ENCODE peak calls at places on chromosomes 7 and 10, in eight cellular contexts. One of them, this sample, is unnamed.

GRCh38 chr7:135232720-135233119 is 918 bp upstream of the STRA8 start:
- DNase-seq in endothelial cell of umbilical vein: no peak
- DNase-seq in transverse colon: no peak
- DNase-seq in prostate gland: no peak
- DNase-seq in fibroblast of lung: no peak
- DNase-seq in IMR-90: no peak
- DNase-seq in CD8-positive, alpha-beta T cell: no peak
- DNase-seq in A549: no peak
- DNase-seq in this sample: no peak

GRCh38 chr7:102286237-102287081 is at the start of gene SH2B2:
- DNase-seq in endothelial cell of umbilical vein: peak
- DNase-seq in prostate gland: peak
- DNase-seq in CD8-positive, alpha-beta T cell: peak
- DNase-seq in A549: no peak
- DNase-seq in transverse colon: peak
- DNase-seq in IMR-90: peak
- DNase-seq in fibroblast of lung: peak
- DNase-seq in this sample: peak

GRCh38 chr7:1151653-1152425 is 8.2 kb downstream of the ZFAND2A start:
- DNase-seq in transverse colon: no peak
- DNase-seq in A549: no peak
- DNase-seq in CD8-positive, alpha-beta T cell: no peak
- DNase-seq in fibroblast of lung: no peak
- DNase-seq in prostate gland: no peak
- DNase-seq in endothelial cell of umbilical vein: no peak
- DNase-seq in IMR-90: no peak
- DNase-seq in this sample: no peak

GRCh38 chr10:102643346-102644065 is 773 bp upstream of the TRIM8 start:
- DNase-seq in fibroblast of lung: peak
- DNase-seq in prostate gland: peak
- DNase-seq in transverse colon: peak
- DNase-seq in endothelial cell of umbilical vein: peak
- DNase-seq in CD8-positive, alpha-beta T cell: no peak
- DNase-seq in A549: peak
- DNase-seq in IMR-90: peak
- DNase-seq in this sample: no peak

GRCh38 chr7:105639677-105640493 is 58.6 kb upstream of the EFCAB10 start:
- DNase-seq in transverse colon: no peak
- DNase-seq in fibroblast of lung: no peak
- DNase-seq in A549: no peak
- DNase-seq in prostate gland: no peak
- DNase-seq in IMR-90: no peak
- DNase-seq in CD8-positive, alpha-beta T cell: no peak
- DNase-seq in endothelial cell of umbilical vein: no peak
- DNase-seq in this sample: no peak

GRCh38 chr7:121061826-121062582 is 73.5 kb downstream of the CPED1 start:
- DNase-seq in IMR-90: no peak
- DNase-seq in A549: no peak
- DNase-seq in fibroblast of lung: no peak
- DNase-seq in prostate gland: no peak
- DNase-seq in CD8-positive, alpha-beta T cell: no peak
- DNase-seq in endothelial cell of umbilical vein: peak
- DNase-seq in transverse colon: no peak
- DNase-seq in this sample: no peak

GRCh38 chr7:7562736-7563135 is 3.9 kb upstream of the MIOS start:
- DNase-seq in CD8-positive, alpha-beta T cell: no peak
- DNase-seq in fibroblast of lung: peak
- DNase-seq in prostate gland: peak
- DNase-seq in endothelial cell of umbilical vein: no peak
- DNase-seq in A549: no peak
- DNase-seq in transverse colon: no peak
- DNase-seq in IMR-90: no peak
- DNase-seq in this sample: no peak

GRCh38 chr10:79018591-79019011 is 50.2 kb upstream of the ZMIZ1 start:
- DNase-seq in IMR-90: peak
- DNase-seq in fibroblast of lung: peak
- DNase-seq in CD8-positive, alpha-beta T cell: no peak
- DNase-seq in transverse colon: no peak
- DNase-seq in prostate gland: peak
- DNase-seq in endothelial cell of umbilical vein: no peak
- DNase-seq in A549: no peak
- DNase-seq in this sample: peak

GRCh38 chr7:2978403-2978802 is 65.3 kb downstream of the CARD11 start:
- DNase-seq in A549: no peak
- DNase-seq in fibroblast of lung: no peak
- DNase-seq in endothelial cell of umbilical vein: no peak
- DNase-seq in CD8-positive, alpha-beta T cell: peak
- DNase-seq in IMR-90: no peak
- DNase-seq in prostate gland: peak
- DNase-seq in transverse colon: peak
- DNase-seq in this sample: no peak

GRCh38 chr10:966466-967235 is 21.6 kb upstream of the GTPBP4 start:
- DNase-seq in prostate gland: no peak
- DNase-seq in CD8-positive, alpha-beta T cell: no peak
- DNase-seq in A549: no peak
- DNase-seq in endothelial cell of umbilical vein: no peak
- DNase-seq in fibroblast of lung: no peak
- DNase-seq in transverse colon: no peak
- DNase-seq in IMR-90: no peak
- DNase-seq in this sample: no peak

GRCh38 chr7:31811650-31812461 is 124.8 kb downstream of the PPP1R17 start:
- DNase-seq in endothelial cell of umbilical vein: peak
- DNase-seq in IMR-90: peak
- DNase-seq in A549: no peak
- DNase-seq in prostate gland: no peak
- DNase-seq in fibroblast of lung: peak
- DNase-seq in transverse colon: no peak
- DNase-seq in CD8-positive, alpha-beta T cell: no peak
- DNase-seq in this sample: no peak

GRCh38 chr7:94028768-94029167 is 24.6 kb upstream of the BET1 start:
- DNase-seq in transverse colon: no peak
- DNase-seq in prostate gland: no peak
- DNase-seq in IMR-90: peak
- DNase-seq in CD8-positive, alpha-beta T cell: no peak
- DNase-seq in fibroblast of lung: peak
- DNase-seq in A549: no peak
- DNase-seq in endothelial cell of umbilical vein: no peak
- DNase-seq in this sample: no peak

GRCh38 chr7:143382126-143382790 is 1.1 kb downstream of the ZYX start:
- DNase-seq in transverse colon: no peak
- DNase-seq in prostate gland: no peak
- DNase-seq in fibroblast of lung: no peak
- DNase-seq in endothelial cell of umbilical vein: no peak
- DNase-seq in CD8-positive, alpha-beta T cell: no peak
- DNase-seq in A549: no peak
- DNase-seq in IMR-90: no peak
- DNase-seq in this sample: no peak

GRCh38 chr10:132987671-132988571 is 45.6 kb upstream of the CFAP46 start:
- DNase-seq in prostate gland: no peak
- DNase-seq in fibroblast of lung: peak
- DNase-seq in endothelial cell of umbilical vein: no peak
- DNase-seq in transverse colon: no peak
- DNase-seq in A549: no peak
- DNase-seq in CD8-positive, alpha-beta T cell: no peak
- DNase-seq in IMR-90: peak
- DNase-seq in this sample: no peak

GRCh38 chr7:151104411-151105235 is 18.3 kb downstream of the AGAP3 start:
- DNase-seq in transverse colon: no peak
- DNase-seq in prostate gland: no peak
- DNase-seq in fibroblast of lung: peak
- DNase-seq in IMR-90: peak
- DNase-seq in endothelial cell of umbilical vein: peak
- DNase-seq in CD8-positive, alpha-beta T cell: no peak
- DNase-seq in A549: no peak
- DNase-seq in this sample: no peak

GRCh38 chr10:23467024-23467423 is 28.1 kb downstream of the OTUD1 start:
- DNase-seq in fibroblast of lung: no peak
- DNase-seq in CD8-positive, alpha-beta T cell: no peak
- DNase-seq in prostate gland: no peak
- DNase-seq in IMR-90: no peak
- DNase-seq in A549: no peak
- DNase-seq in endothelial cell of umbilical vein: no peak
- DNase-seq in transverse colon: no peak
- DNase-seq in this sample: no peak

GRCh38 chr10:42999385-43000020 is 77.4 kb upstream of the RET start:
- DNase-seq in prostate gland: no peak
- DNase-seq in endothelial cell of umbilical vein: no peak
- DNase-seq in IMR-90: no peak
- DNase-seq in fibroblast of lung: no peak
- DNase-seq in transverse colon: no peak
- DNase-seq in CD8-positive, alpha-beta T cell: no peak
- DNase-seq in A549: no peak
- DNase-seq in this sample: peak

GRCh38 chr10:58755688-58756087 is 243.0 kb downstream of the BICC1 start:
- DNase-seq in CD8-positive, alpha-beta T cell: no peak
- DNase-seq in IMR-90: peak
- DNase-seq in endothelial cell of umbilical vein: no peak
- DNase-seq in fibroblast of lung: peak
- DNase-seq in A549: peak
- DNase-seq in prostate gland: peak
- DNase-seq in transverse colon: peak
- DNase-seq in this sample: no peak

GRCh38 chr7:130902755-130903357 is 168.8 kb upstream of the KLF14 start:
- DNase-seq in fibroblast of lung: no peak
- DNase-seq in prostate gland: no peak
- DNase-seq in A549: no peak
- DNase-seq in CD8-positive, alpha-beta T cell: no peak
- DNase-seq in endothelial cell of umbilical vein: no peak
- DNase-seq in transverse colon: no peak
- DNase-seq in IMR-90: peak
- DNase-seq in this sample: no peak

GRCh38 chr7:43756368-43757072 is 2.0 kb upstream of the BLVRA start:
- DNase-seq in IMR-90: peak
- DNase-seq in prostate gland: no peak
- DNase-seq in transverse colon: no peak
- DNase-seq in A549: no peak
- DNase-seq in endothelial cell of umbilical vein: no peak
- DNase-seq in fibroblast of lung: peak
- DNase-seq in CD8-positive, alpha-beta T cell: no peak
- DNase-seq in this sample: no peak

GRCh38 chr10:43226851-43227845 is 39.7 kb downstream of the RASGEF1A start:
- DNase-seq in prostate gland: no peak
- DNase-seq in transverse colon: peak
- DNase-seq in IMR-90: no peak
- DNase-seq in A549: no peak
- DNase-seq in fibroblast of lung: no peak
- DNase-seq in CD8-positive, alpha-beta T cell: no peak
- DNase-seq in endothelial cell of umbilical vein: no peak
- DNase-seq in this sample: peak

GRCh38 chr7:11703829-11704228 is 128.2 kb downstream of the THSD7A start:
- DNase-seq in prostate gland: no peak
- DNase-seq in fibroblast of lung: no peak
- DNase-seq in transverse colon: no peak
- DNase-seq in A549: no peak
- DNase-seq in CD8-positive, alpha-beta T cell: no peak
- DNase-seq in IMR-90: no peak
- DNase-seq in endothelial cell of umbilical vein: no peak
- DNase-seq in this sample: no peak

GRCh38 chr7:149860821-149861727 is 12.7 kb upstream of the ATP6V0E2 start:
- DNase-seq in CD8-positive, alpha-beta T cell: no peak
- DNase-seq in fibroblast of lung: no peak
- DNase-seq in prostate gland: no peak
- DNase-seq in endothelial cell of umbilical vein: no peak
- DNase-seq in transverse colon: no peak
- DNase-seq in IMR-90: no peak
- DNase-seq in A549: peak
- DNase-seq in this sample: no peak
- TF ChIP-seq CTCF in CD8-positive, alpha-beta T cell: no peak
- TF ChIP-seq CTCF in fibroblast of lung: peak
- TF ChIP-seq CTCF in prostate gland: no peak
- TF ChIP-seq CTCF in endothelial cell of umbilical vein: peak
- TF ChIP-seq CTCF in transverse colon: peak
- TF ChIP-seq CTCF in IMR-90: no peak
- TF ChIP-seq CTCF in A549: peak
- TF ChIP-seq CTCF in this sample: no peak

GRCh38 chr7:78539825-78540224 is 741.3 kb downstream of the PHTF2 start:
- DNase-seq in prostate gland: no peak
- DNase-seq in A549: no peak
- DNase-seq in IMR-90: no peak
- DNase-seq in CD8-positive, alpha-beta T cell: no peak
- DNase-seq in endothelial cell of umbilical vein: no peak
- DNase-seq in fibroblast of lung: no peak
- DNase-seq in transverse colon: no peak
- DNase-seq in this sample: no peak
- H3K27ac ChIP-seq in prostate gland: no peak
- H3K27ac ChIP-seq in A549: no peak
- H3K27ac ChIP-seq in IMR-90: no peak
- H3K27ac ChIP-seq in CD8-positive, alpha-beta T cell: no peak
- H3K27ac ChIP-seq in endothelial cell of umbilical vein: no peak
- H3K27ac ChIP-seq in fibroblast of lung: no peak
- H3K27ac ChIP-seq in transverse colon: no peak
- H3K27ac ChIP-seq in this sample: no peak

DNA sequence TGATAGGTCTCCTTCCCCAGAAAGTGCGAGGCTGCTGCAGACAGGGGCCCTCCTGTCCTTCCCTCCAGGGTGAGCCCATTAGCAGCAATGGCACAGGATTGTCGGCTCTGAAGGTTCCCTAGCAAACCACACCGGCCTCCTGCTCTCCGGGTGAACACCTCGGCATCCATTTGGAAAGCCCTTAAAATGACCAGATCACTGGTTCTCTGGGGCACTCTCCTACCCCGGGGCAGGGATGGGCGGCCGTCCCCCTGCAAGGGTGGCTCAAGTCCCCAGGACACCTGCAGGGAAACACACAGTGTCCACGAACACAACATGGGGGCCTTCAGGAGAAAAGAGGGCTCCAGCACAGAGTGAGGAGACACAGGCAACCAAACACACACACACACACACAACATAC is 459.1 kb downstream of the PTPRN2 start:
- DNase-seq in prostate gland: no peak
- DNase-seq in CD8-positive, alpha-beta T cell: no peak
- DNase-seq in IMR-90: no peak
- DNase-seq in endothelial cell of umbilical vein: no peak
- DNase-seq in A549: no peak
- DNase-seq in fibroblast of lung: no peak
- DNase-seq in transverse colon: no peak
- DNase-seq in this sample: no peak
- TF ChIP-seq CTCF in prostate gland: no peak
- TF ChIP-seq CTCF in CD8-positive, alpha-beta T cell: no peak
- TF ChIP-seq CTCF in IMR-90: no peak
- TF ChIP-seq CTCF in endothelial cell of umbilical vein: no peak
- TF ChIP-seq CTCF in A549: no peak
- TF ChIP-seq CTCF in fibroblast of lung: no peak
- TF ChIP-seq CTCF in transverse colon: no peak
- TF ChIP-seq CTCF in this sample: no peak

DNA sequence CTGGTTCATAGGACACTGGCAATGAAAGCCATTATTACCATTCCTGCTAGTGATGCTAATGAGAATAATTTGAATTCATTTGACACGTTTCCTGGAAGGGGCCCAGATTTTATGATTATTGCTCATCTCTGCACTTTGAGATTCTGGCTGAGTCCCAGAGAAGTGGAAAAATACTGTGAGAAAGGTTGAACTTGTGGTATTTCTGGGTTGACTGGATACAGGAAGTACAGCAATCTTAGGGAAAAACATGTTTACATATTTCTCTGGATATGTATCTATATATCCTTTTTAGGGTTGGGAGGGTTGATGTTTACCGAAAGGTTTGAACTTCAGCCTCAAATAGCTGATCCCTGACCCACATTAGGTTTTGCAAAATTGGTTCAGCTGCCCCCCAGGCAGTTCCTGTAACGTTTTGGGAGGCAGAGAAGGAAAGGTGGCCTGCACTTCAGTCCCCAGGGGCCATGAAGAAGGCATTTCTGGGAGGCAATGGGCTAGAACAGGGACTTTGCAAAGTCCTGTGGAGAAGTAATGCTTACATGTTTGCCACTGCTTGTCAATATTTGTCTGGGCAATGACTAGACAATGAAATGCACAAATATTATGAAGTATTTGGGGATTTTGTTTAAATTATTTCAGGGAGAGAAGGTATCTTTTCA is 253.7 kb upstream of the PITRM1 start:
- DNase-seq in fibroblast of lung: peak
- DNase-seq in A549: no peak
- DNase-seq in IMR-90: peak
- DNase-seq in transverse colon: peak
- DNase-seq in prostate gland: no peak
- DNase-seq in endothelial cell of umbilical vein: peak
- DNase-seq in CD8-positive, alpha-beta T cell: no peak
- DNase-seq in this sample: no peak
- H3K27ac ChIP-seq in fibroblast of lung: peak
- H3K27ac ChIP-seq in A549: peak
- H3K27ac ChIP-seq in IMR-90: peak
- H3K27ac ChIP-seq in transverse colon: peak
- H3K27ac ChIP-seq in prostate gland: no peak
- H3K27ac ChIP-seq in endothelial cell of umbilical vein: peak
- H3K27ac ChIP-seq in CD8-positive, alpha-beta T cell: no peak
- H3K27ac ChIP-seq in this sample: no peak

This sample was measured in coronary artery.